ENCODE peak calls at places on chromosome 5, in ten cellular contexts. One of them, this sample, is unnamed.

GRCh38 chr5:158700231-158700996 is 399.3 kb downstream of the EBF1 start:
- DNase-seq in Kasumi-1: no peak
- DNase-seq in GM23248: peak
- DNase-seq in mesenchymal stem cell: no peak
- DNase-seq in SW 1271: no peak
- DNase-seq in DMS79 treated with DMSO at 0.1 percent for 48 hours: no peak
- DNase-seq in nephron progenitor cell: no peak
- DNase-seq in posterior vena cava: no peak
- DNase-seq in activated CD4-positive, alpha-beta T cell treated with anti-CD3 and anti-CD28 coated beads, Interleukin-2, amount 50 U/mL, for 1 hour: no peak
- DNase-seq in mucosa of descending colon: no peak
- DNase-seq in this sample: no peak

GRCh38 chr5:146001544-146002185 is 65.3 kb downstream of the SH3RF2 start:
- DNase-seq in mesenchymal stem cell: no peak
- DNase-seq in SW 1271: no peak
- DNase-seq in GM23248: no peak
- DNase-seq in DMS79 treated with DMSO at 0.1 percent for 48 hours: no peak
- DNase-seq in Kasumi-1: no peak
- DNase-seq in mucosa of descending colon: no peak
- DNase-seq in nephron progenitor cell: no peak
- DNase-seq in activated CD4-positive, alpha-beta T cell treated with anti-CD3 and anti-CD28 coated beads, Interleukin-2, amount 50 U/mL, for 1 hour: no peak
- DNase-seq in posterior vena cava: no peak
- DNase-seq in this sample: no peak

GRCh38 chr5:147394273-147394672 is 115.6 kb downstream of the DPYSL3 start:
- DNase-seq in SW 1271: no peak
- DNase-seq in nephron progenitor cell: no peak
- DNase-seq in activated CD4-positive, alpha-beta T cell treated with anti-CD3 and anti-CD28 coated beads, Interleukin-2, amount 50 U/mL, for 1 hour: no peak
- DNase-seq in posterior vena cava: no peak
- DNase-seq in GM23248: no peak
- DNase-seq in mucosa of descending colon: no peak
- DNase-seq in Kasumi-1: no peak
- DNase-seq in DMS79 treated with DMSO at 0.1 percent for 48 hours: no peak
- DNase-seq in mesenchymal stem cell: no peak
- DNase-seq in this sample: no peak

GRCh38 chr5:86880785-86881492 is 263.2 kb downstream of the COX7C start:
- DNase-seq in posterior vena cava: no peak
- DNase-seq in GM23248: peak
- DNase-seq in activated CD4-positive, alpha-beta T cell treated with anti-CD3 and anti-CD28 coated beads, Interleukin-2, amount 50 U/mL, for 1 hour: peak
- DNase-seq in nephron progenitor cell: peak
- DNase-seq in DMS79 treated with DMSO at 0.1 percent for 48 hours: no peak
- DNase-seq in SW 1271: peak
- DNase-seq in Kasumi-1: peak
- DNase-seq in mesenchymal stem cell: peak
- DNase-seq in mucosa of descending colon: peak
- DNase-seq in this sample: peak

GRCh38 chr5:96123418-96123817 is 161.8 kb upstream of the ELL2 start:
- DNase-seq in SW 1271: no peak
- DNase-seq in Kasumi-1: no peak
- DNase-seq in mucosa of descending colon: no peak
- DNase-seq in activated CD4-positive, alpha-beta T cell treated with anti-CD3 and anti-CD28 coated beads, Interleukin-2, amount 50 U/mL, for 1 hour: no peak
- DNase-seq in nephron progenitor cell: no peak
- DNase-seq in posterior vena cava: no peak
- DNase-seq in mesenchymal stem cell: no peak
- DNase-seq in DMS79 treated with DMSO at 0.1 percent for 48 hours: no peak
- DNase-seq in GM23248: no peak
- DNase-seq in this sample: no peak

GRCh38 chr5:61966991-61967390 is 339.0 kb upstream of the KIF2A start:
- DNase-seq in mesenchymal stem cell: peak
- DNase-seq in SW 1271: no peak
- DNase-seq in Kasumi-1: no peak
- DNase-seq in posterior vena cava: no peak
- DNase-seq in DMS79 treated with DMSO at 0.1 percent for 48 hours: no peak
- DNase-seq in nephron progenitor cell: no peak
- DNase-seq in mucosa of descending colon: no peak
- DNase-seq in GM23248: no peak
- DNase-seq in activated CD4-positive, alpha-beta T cell treated with anti-CD3 and anti-CD28 coated beads, Interleukin-2, amount 50 U/mL, for 1 hour: no peak
- DNase-seq in this sample: no peak

GRCh38 chr5:180866296-180866695 is 5.2 kb upstream of the ZFP62 start:
- DNase-seq in activated CD4-positive, alpha-beta T cell treated with anti-CD3 and anti-CD28 coated beads, Interleukin-2, amount 50 U/mL, for 1 hour: no peak
- DNase-seq in mucosa of descending colon: peak
- DNase-seq in GM23248: no peak
- DNase-seq in DMS79 treated with DMSO at 0.1 percent for 48 hours: no peak
- DNase-seq in posterior vena cava: no peak
- DNase-seq in Kasumi-1: no peak
- DNase-seq in mesenchymal stem cell: no peak
- DNase-seq in SW 1271: no peak
- DNase-seq in nephron progenitor cell: no peak
- DNase-seq in this sample: no peak

GRCh38 chr5:132060501-132061161 is at the start of gene IL3:
- DNase-seq in SW 1271: no peak
- DNase-seq in nephron progenitor cell: no peak
- DNase-seq in GM23248: no peak
- DNase-seq in mesenchymal stem cell: no peak
- DNase-seq in DMS79 treated with DMSO at 0.1 percent for 48 hours: no peak
- DNase-seq in posterior vena cava: peak
- DNase-seq in mucosa of descending colon: no peak
- DNase-seq in Kasumi-1: no peak
- DNase-seq in activated CD4-positive, alpha-beta T cell treated with anti-CD3 and anti-CD28 coated beads, Interleukin-2, amount 50 U/mL, for 1 hour: no peak
- DNase-seq in this sample: no peak

GRCh38 chr5:167710444-167711025 is 580.9 kb upstream of the WWC1 start:
- DNase-seq in DMS79 treated with DMSO at 0.1 percent for 48 hours: no peak
- DNase-seq in Kasumi-1: no peak
- DNase-seq in mesenchymal stem cell: no peak
- DNase-seq in GM23248: peak
- DNase-seq in posterior vena cava: no peak
- DNase-seq in nephron progenitor cell: no peak
- DNase-seq in SW 1271: no peak
- DNase-seq in activated CD4-positive, alpha-beta T cell treated with anti-CD3 and anti-CD28 coated beads, Interleukin-2, amount 50 U/mL, for 1 hour: no peak
- DNase-seq in mucosa of descending colon: no peak
- DNase-seq in this sample: no peak

GRCh38 chr5:142296914-142297417 is 27.9 kb downstream of the SPRY4 start:
- DNase-seq in SW 1271: no peak
- DNase-seq in posterior vena cava: no peak
- DNase-seq in mesenchymal stem cell: peak
- DNase-seq in DMS79 treated with DMSO at 0.1 percent for 48 hours: no peak
- DNase-seq in nephron progenitor cell: no peak
- DNase-seq in Kasumi-1: no peak
- DNase-seq in activated CD4-positive, alpha-beta T cell treated with anti-CD3 and anti-CD28 coated beads, Interleukin-2, amount 50 U/mL, for 1 hour: no peak
- DNase-seq in mucosa of descending colon: no peak
- DNase-seq in GM23248: peak
- DNase-seq in this sample: no peak

GRCh38 chr5:65356274-65356673 is 125.4 kb downstream of the ADAMTS6 start:
- DNase-seq in mesenchymal stem cell: no peak
- DNase-seq in GM23248: no peak
- DNase-seq in nephron progenitor cell: no peak
- DNase-seq in SW 1271: no peak
- DNase-seq in mucosa of descending colon: no peak
- DNase-seq in DMS79 treated with DMSO at 0.1 percent for 48 hours: no peak
- DNase-seq in Kasumi-1: no peak
- DNase-seq in posterior vena cava: no peak
- DNase-seq in activated CD4-positive, alpha-beta T cell treated with anti-CD3 and anti-CD28 coated beads, Interleukin-2, amount 50 U/mL, for 1 hour: no peak
- DNase-seq in this sample: no peak

GRCh38 chr5:176543428-176544182 is 5.5 kb upstream of the CDHR2 start:
- DNase-seq in Kasumi-1: peak
- DNase-seq in SW 1271: peak
- DNase-seq in mucosa of descending colon: peak
- DNase-seq in DMS79 treated with DMSO at 0.1 percent for 48 hours: peak
- DNase-seq in mesenchymal stem cell: peak
- DNase-seq in GM23248: peak
- DNase-seq in posterior vena cava: peak
- DNase-seq in nephron progenitor cell: peak
- DNase-seq in activated CD4-positive, alpha-beta T cell treated with anti-CD3 and anti-CD28 coated beads, Interleukin-2, amount 50 U/mL, for 1 hour: peak
- DNase-seq in this sample: peak

GRCh38 chr5:142156839-142157463 is 48.4 kb downstream of the NDFIP1 start:
- DNase-seq in posterior vena cava: no peak
- DNase-seq in SW 1271: no peak
- DNase-seq in mesenchymal stem cell: no peak
- DNase-seq in nephron progenitor cell: no peak
- DNase-seq in DMS79 treated with DMSO at 0.1 percent for 48 hours: no peak
- DNase-seq in activated CD4-positive, alpha-beta T cell treated with anti-CD3 and anti-CD28 coated beads, Interleukin-2, amount 50 U/mL, for 1 hour: no peak
- DNase-seq in Kasumi-1: peak
- DNase-seq in mucosa of descending colon: no peak
- DNase-seq in GM23248: no peak
- DNase-seq in this sample: no peak

GRCh38 chr5:130884033-130884432 is 281.0 kb downstream of the HINT1 start:
- DNase-seq in posterior vena cava: no peak
- DNase-seq in activated CD4-positive, alpha-beta T cell treated with anti-CD3 and anti-CD28 coated beads, Interleukin-2, amount 50 U/mL, for 1 hour: no peak
- DNase-seq in GM23248: no peak
- DNase-seq in SW 1271: no peak
- DNase-seq in DMS79 treated with DMSO at 0.1 percent for 48 hours: no peak
- DNase-seq in nephron progenitor cell: no peak
- DNase-seq in mucosa of descending colon: no peak
- DNase-seq in Kasumi-1: no peak
- DNase-seq in mesenchymal stem cell: no peak
- DNase-seq in this sample: no peak

GRCh38 chr5:83029912-83030311 is 47.3 kb downstream of the TMEM167A start:
- DNase-seq in mesenchymal stem cell: peak
- DNase-seq in DMS79 treated with DMSO at 0.1 percent for 48 hours: no peak
- DNase-seq in nephron progenitor cell: no peak
- DNase-seq in GM23248: peak
- DNase-seq in posterior vena cava: no peak
- DNase-seq in Kasumi-1: no peak
- DNase-seq in SW 1271: no peak
- DNase-seq in activated CD4-positive, alpha-beta T cell treated with anti-CD3 and anti-CD28 coated beads, Interleukin-2, amount 50 U/mL, for 1 hour: no peak
- DNase-seq in mucosa of descending colon: no peak
- DNase-seq in this sample: no peak

GRCh38 chr5:132679166-132679565 is 5.4 kb downstream of the IL4 start:
- DNase-seq in DMS79 treated with DMSO at 0.1 percent for 48 hours: no peak
- DNase-seq in posterior vena cava: peak
- DNase-seq in nephron progenitor cell: no peak
- DNase-seq in SW 1271: no peak
- DNase-seq in GM23248: no peak
- DNase-seq in mesenchymal stem cell: no peak
- DNase-seq in Kasumi-1: no peak
- DNase-seq in activated CD4-positive, alpha-beta T cell treated with anti-CD3 and anti-CD28 coated beads, Interleukin-2, amount 50 U/mL, for 1 hour: no peak
- DNase-seq in mucosa of descending colon: no peak
- DNase-seq in this sample: no peak

GRCh38 chr5:3584724-3585531 is 10.7 kb upstream of the IRX1 start:
- DNase-seq in DMS79 treated with DMSO at 0.1 percent for 48 hours: no peak
- DNase-seq in activated CD4-positive, alpha-beta T cell treated with anti-CD3 and anti-CD28 coated beads, Interleukin-2, amount 50 U/mL, for 1 hour: no peak
- DNase-seq in Kasumi-1: no peak
- DNase-seq in nephron progenitor cell: no peak
- DNase-seq in posterior vena cava: no peak
- DNase-seq in SW 1271: no peak
- DNase-seq in mucosa of descending colon: no peak
- DNase-seq in GM23248: no peak
- DNase-seq in mesenchymal stem cell: no peak
- DNase-seq in this sample: no peak

GRCh38 chr5:154385236-154385512 is 60.6 kb upstream of the SAP30L start:
- DNase-seq in activated CD4-positive, alpha-beta T cell treated with anti-CD3 and anti-CD28 coated beads, Interleukin-2, amount 50 U/mL, for 1 hour: no peak
- DNase-seq in nephron progenitor cell: no peak
- DNase-seq in DMS79 treated with DMSO at 0.1 percent for 48 hours: no peak
- DNase-seq in mesenchymal stem cell: no peak
- DNase-seq in Kasumi-1: no peak
- DNase-seq in mucosa of descending colon: no peak
- DNase-seq in SW 1271: no peak
- DNase-seq in posterior vena cava: no peak
- DNase-seq in GM23248: no peak
- DNase-seq in this sample: peak

GRCh38 chr5:115072266-115073056 is 97.2 kb downstream of the TRIM36 start:
- DNase-seq in Kasumi-1: no peak
- DNase-seq in mucosa of descending colon: no peak
- DNase-seq in activated CD4-positive, alpha-beta T cell treated with anti-CD3 and anti-CD28 coated beads, Interleukin-2, amount 50 U/mL, for 1 hour: no peak
- DNase-seq in DMS79 treated with DMSO at 0.1 percent for 48 hours: no peak
- DNase-seq in SW 1271: no peak
- DNase-seq in posterior vena cava: no peak
- DNase-seq in GM23248: no peak
- DNase-seq in mesenchymal stem cell: no peak
- DNase-seq in nephron progenitor cell: no peak
- DNase-seq in this sample: no peak

GRCh38 chr5:107875834-107876233 is 205.1 kb upstream of the EFNA5 start:
- DNase-seq in posterior vena cava: no peak
- DNase-seq in GM23248: peak
- DNase-seq in DMS79 treated with DMSO at 0.1 percent for 48 hours: no peak
- DNase-seq in nephron progenitor cell: peak
- DNase-seq in Kasumi-1: no peak
- DNase-seq in activated CD4-positive, alpha-beta T cell treated with anti-CD3 and anti-CD28 coated beads, Interleukin-2, amount 50 U/mL, for 1 hour: no peak
- DNase-seq in mesenchymal stem cell: peak
- DNase-seq in SW 1271: no peak
- DNase-seq in mucosa of descending colon: no peak
- DNase-seq in this sample: no peak

GRCh38 chr5:169848792-169849191 is 131.5 kb downstream of the INSYN2B start:
- DNase-seq in mucosa of descending colon: no peak
- DNase-seq in GM23248: peak
- DNase-seq in Kasumi-1: no peak
- DNase-seq in DMS79 treated with DMSO at 0.1 percent for 48 hours: no peak
- DNase-seq in mesenchymal stem cell: no peak
- DNase-seq in posterior vena cava: no peak
- DNase-seq in nephron progenitor cell: no peak
- DNase-seq in activated CD4-positive, alpha-beta T cell treated with anti-CD3 and anti-CD28 coated beads, Interleukin-2, amount 50 U/mL, for 1 hour: no peak
- DNase-seq in SW 1271: no peak
- DNase-seq in this sample: no peak

GRCh38 chr5:149773245-149774095 is 43.4 kb downstream of the PPARGC1B start:
- DNase-seq in activated CD4-positive, alpha-beta T cell treated with anti-CD3 and anti-CD28 coated beads, Interleukin-2, amount 50 U/mL, for 1 hour: no peak
- DNase-seq in SW 1271: no peak
- DNase-seq in GM23248: no peak
- DNase-seq in posterior vena cava: peak
- DNase-seq in Kasumi-1: no peak
- DNase-seq in mesenchymal stem cell: no peak
- DNase-seq in mucosa of descending colon: no peak
- DNase-seq in nephron progenitor cell: no peak
- DNase-seq in DMS79 treated with DMSO at 0.1 percent for 48 hours: no peak
- DNase-seq in this sample: no peak

GRCh38 chr5:94355817-94356216 is 262.6 kb downstream of the KIAA0825 start:
- DNase-seq in mucosa of descending colon: no peak
- DNase-seq in posterior vena cava: no peak
- DNase-seq in DMS79 treated with DMSO at 0.1 percent for 48 hours: no peak
- DNase-seq in SW 1271: no peak
- DNase-seq in nephron progenitor cell: no peak
- DNase-seq in activated CD4-positive, alpha-beta T cell treated with anti-CD3 and anti-CD28 coated beads, Interleukin-2, amount 50 U/mL, for 1 hour: no peak
- DNase-seq in Kasumi-1: no peak
- DNase-seq in GM23248: no peak
- DNase-seq in mesenchymal stem cell: no peak
- DNase-seq in this sample: no peak

GRCh38 chr5:130222638-130223037 is 318.4 kb downstream of the CHSY3 start:
- DNase-seq in mesenchymal stem cell: no peak
- DNase-seq in SW 1271: no peak
- DNase-seq in posterior vena cava: no peak
- DNase-seq in nephron progenitor cell: no peak
- DNase-seq in activated CD4-positive, alpha-beta T cell treated with anti-CD3 and anti-CD28 coated beads, Interleukin-2, amount 50 U/mL, for 1 hour: no peak
- DNase-seq in Kasumi-1: no peak
- DNase-seq in GM23248: no peak
- DNase-seq in mucosa of descending colon: no peak
- DNase-seq in DMS79 treated with DMSO at 0.1 percent for 48 hours: no peak
- DNase-seq in this sample: no peak

GRCh38 chr5:111389390-111390082 is 122.8 kb downstream of the STARD4 start:
- DNase-seq in mucosa of descending colon: no peak
- DNase-seq in SW 1271: peak
- DNase-seq in Kasumi-1: no peak
- DNase-seq in mesenchymal stem cell: peak
- DNase-seq in nephron progenitor cell: no peak
- DNase-seq in activated CD4-positive, alpha-beta T cell treated with anti-CD3 and anti-CD28 coated beads, Interleukin-2, amount 50 U/mL, for 1 hour: no peak
- DNase-seq in GM23248: peak
- DNase-seq in posterior vena cava: no peak
- DNase-seq in DMS79 treated with DMSO at 0.1 percent for 48 hours: no peak
- DNase-seq in this sample: no peak

This sample was measured in immature natural killer cell.